ENCODE peak calls at places on chromosomes 6 and 20, in ten cellular contexts. H is D341Med, R is HT-29, V is T1000, G is astrocyte of the spinal cord, N is OCI-LY7, Q is AG08395, L is ACHN, C is GM12878, Z is NCI-H774. W is an unnamed sample.

GRCh38 chr6:134331255-134331654 is 13.3 kb upstream of the SGK1 start:
- DNase-seq in H (no peak), R (no peak), V (no peak), G (no peak), N (no peak), Q (no peak), L (no peak), C (no peak), Z (no peak), W (no peak)

GRCh38 chr6:51514396-51515051 is 572.9 kb downstream of the PKHD1 start:
- DNase-seq in H (no peak), R (no peak), V (no peak), G (peak), N (no peak), Q (no peak), L (no peak), C (no peak), Z (no peak), W (peak)

GRCh38 chr6:166488081-166488685 is 98.3 kb downstream of the RAMACL start:
- DNase-seq in H (no peak), R (no peak), V (no peak), G (peak), N (no peak), Q (no peak), L (no peak), C (peak), Z (no peak), W (no peak)

GRCh38 chr20:63061051-63061531 is 54.3 kb upstream of the BHLHE23 start:
- DNase-seq in H (no peak), R (no peak), V (no peak), G (no peak), N (no peak), Q (no peak), L (no peak), C (no peak), Z (no peak), W (no peak)

GRCh38 chr6:51182884-51183283 is 364.2 kb downstream of the TFAP2B start:
- DNase-seq in H (no peak), R (no peak), V (no peak), G (no peak), N (no peak), Q (no peak), L (no peak), C (no peak), Z (no peak), W (no peak)

GRCh38 chr6:85479221-85479620 is 29.3 kb downstream of the NT5E start:
- DNase-seq in H (no peak), R (no peak), V (no peak), G (no peak), N (no peak), Q (no peak), L (no peak), C (no peak), Z (no peak), W (no peak)

GRCh38 chr6:144559865-144560603 is 274.9 kb downstream of the UTRN start:
- DNase-seq in H (no peak), R (peak), V (no peak), G (peak), N (no peak), Q (no peak), L (no peak), C (no peak), Z (no peak), W (no peak)

GRCh38 chr20:59945175-59945574 is 5.0 kb downstream of the FAM217B start:
- DNase-seq in H (no peak), R (no peak), V (no peak), G (no peak), N (no peak), Q (no peak), L (no peak), C (no peak), Z (no peak), W (no peak)

GRCh38 chr6:142819603-142820335 is 125.2 kb downstream of the HIVEP2 start:
- DNase-seq in H (no peak), R (peak), V (no peak), G (peak), N (peak), Q (no peak), L (peak), C (peak), Z (peak), W (no peak)

GRCh38 chr6:42339991-42340401 is 111.7 kb downstream of the TRERF1 start:
- DNase-seq in H (no peak), R (no peak), V (no peak), G (no peak), N (no peak), Q (no peak), L (no peak), C (peak), Z (no peak), W (no peak)

GRCh38 chr6:35503534-35503933 is 6.7 kb upstream of the TEAD3 start:
- DNase-seq in H (no peak), R (no peak), V (no peak), G (no peak), N (no peak), Q (no peak), L (no peak), C (no peak), Z (no peak), W (no peak)

GRCh38 chr6:2819891-2820814 is 21.5 kb downstream of the SERPINB1 start:
- DNase-seq in H (no peak), R (no peak), V (no peak), G (peak), N (no peak), Q (no peak), L (no peak), C (no peak), Z (no peak), W (no peak)

GRCh38 chr6:35725721-35726438 is 11.0 kb upstream of the ARMC12 start:
- DNase-seq in H (peak), R (peak), V (no peak), G (peak), N (peak), Q (no peak), L (no peak), C (no peak), Z (no peak), W (no peak)

GRCh38 chr6:168450921-168451320 is 9.9 kb downstream of the SMOC2 start:
- DNase-seq in H (no peak), R (no peak), V (no peak), G (no peak), N (no peak), Q (no peak), L (no peak), C (no peak), Z (no peak), W (no peak)

GRCh38 chr20:31587545-31588389 is 17.3 kb upstream of the ID1 start:
- DNase-seq in H (peak), R (peak), V (no peak), G (no peak), N (no peak), Q (peak), L (no peak), C (no peak), Z (peak), W (peak)

GRCh38 chr20:21615617-21616080 is 89.8 kb upstream of the PAX1 start:
- DNase-seq in H (peak), R (peak), V (no peak), G (peak), N (peak), Q (peak), L (peak), C (no peak), Z (peak), W (peak)

GRCh38 chr20:2751868-2752630 is 48.4 kb downstream of the CPXM1 start:
- DNase-seq in H (peak), R (no peak), V (no peak), G (no peak), N (no peak), Q (no peak), L (peak), C (no peak), Z (peak), W (peak)

GRCh38 chr6:1497593-1498105 is 108.3 kb downstream of the FOXF2 start:
- DNase-seq in H (no peak), R (no peak), V (no peak), G (no peak), N (no peak), Q (no peak), L (no peak), C (no peak), Z (no peak), W (no peak)

GRCh38 chr6:12483712-12484111 is 193.6 kb downstream of the EDN1 start:
- DNase-seq in H (no peak), R (peak), V (peak), G (peak), N (peak), Q (peak), L (peak), C (peak), Z (no peak), W (peak)

GRCh38 chr6:158697798-158698197 is 47.9 kb downstream of the SYTL3 start:
- DNase-seq in H (no peak), R (no peak), V (no peak), G (peak), N (no peak), Q (peak), L (no peak), C (no peak), Z (no peak), W (peak)

GRCh38 chr20:25294459-25295385 is 46.8 kb downstream of the PYGB start:
- DNase-seq in H (peak), R (no peak), V (peak), G (peak), N (peak), Q (peak), L (peak), C (no peak), Z (no peak), W (peak)

GRCh38 chr6:159969204-159969912 is 476 bp downstream of the IGF2R start:
- DNase-seq in H (peak), R (no peak), V (no peak), G (peak), N (peak), Q (peak), L (peak), C (no peak), Z (peak), W (peak)

GRCh38 chr6:17867880-17868279 is 119.6 kb downstream of the KIF13A start:
- DNase-seq in H (no peak), R (no peak), V (no peak), G (peak), N (no peak), Q (peak), L (peak), C (no peak), Z (no peak), W (peak)

GRCh38 chr6:64270083-64270482 is 634.5 kb downstream of the PHF3 start:
- DNase-seq in H (no peak), R (no peak), V (no peak), G (no peak), N (no peak), Q (no peak), L (no peak), C (no peak), Z (no peak), W (no peak)

GRCh38 chr6:91751496-91751895 is 1164.6 kb upstream of the MAP3K7 start:
- DNase-seq in H (no peak), R (no peak), V (no peak), G (no peak), N (no peak), Q (no peak), L (no peak), C (no peak), Z (no peak), W (no peak)

GRCh38 chr6:87401832-87402231 is 5.9 kb upstream of the CFAP206 start:
- DNase-seq in H (no peak), R (no peak), V (no peak), G (no peak), N (no peak), Q (no peak), L (no peak), C (no peak), Z (no peak), W (no peak)

GRCh38 chr20:63185215-63185796 is 30.6 kb downstream of the YTHDF1 start:
- DNase-seq in H (no peak), R (no peak), V (no peak), G (no peak), N (no peak), Q (no peak), L (no peak), C (no peak), Z (no peak), W (no peak)

GRCh38 chr20:2795451-2795850 is 5.0 kb downstream of the CPXM1 start:
- DNase-seq in H (no peak), R (no peak), V (no peak), G (no peak), N (no peak), Q (no peak), L (no peak), C (no peak), Z (no peak), W (no peak)

GRCh38 chr6:24196198-24196597 is 70.2 kb downstream of the NRSN1 start:
- DNase-seq in H (no peak), R (no peak), V (no peak), G (no peak), N (no peak), Q (no peak), L (no peak), C (no peak), Z (no peak), W (no peak)

GRCh38 chr20:18363708-18364107 is 75.4 kb downstream of the ZNF133 start:
- DNase-seq in H (no peak), R (no peak), V (no peak), G (no peak), N (no peak), Q (no peak), L (no peak), C (no peak), Z (no peak), W (no peak)

GRCh38 chr20:11814276-11814675 is 103.4 kb upstream of the BTBD3 start:
- DNase-seq in H (no peak), R (no peak), V (no peak), G (peak), N (no peak), Q (peak), L (peak), C (no peak), Z (no peak), W (peak)

W was measured in GM03348.